ENCODE peak calls at places on chromosomes 12 and 14, in four cellular contexts. F, W, Y and A are unnamed samples.

GRCh38 chr12:75852143-75852542 is 179.4 kb downstream of the PHLDA1 start:
- DNase-seq in F (no peak), W (peak), Y (no peak), A (no peak)

GRCh38 chr12:18898469-18898868 is 160.6 kb downstream of the CAPZA3 start:
- DNase-seq in F (no peak), W (no peak), Y (no peak), A (no peak)

GRCh38 chr12:3034067-3034750 is 43.0 kb upstream of the TSPAN9 start:
- DNase-seq in F (peak), W (peak), Y (peak), A (peak)

GRCh38 chr12:101597164-101597563 is 2.4 kb downstream of the MYBPC1 start:
- DNase-seq in F (no peak), W (no peak), Y (no peak), A (no peak)

GRCh38 chr12:80400591-80400991 is 43.4 kb upstream of the PTPRQ start:
- DNase-seq in F (no peak), W (no peak), Y (peak), A (no peak)

GRCh38 chr14:74401504-74402241 is 24.3 kb downstream of the SYNDIG1L start:
- DNase-seq in F (no peak), W (no peak), Y (peak), A (peak)

GRCh38 chr12:11663128-11663527 is 13.7 kb downstream of the ETV6 start:
- DNase-seq in F (no peak), W (no peak), Y (no peak), A (peak)

GRCh38 chr12:16475521-16475920 is 128.1 kb downstream of the MGST1 start:
- DNase-seq in F (no peak), W (no peak), Y (no peak), A (no peak)

GRCh38 chr12:4918950-4919660 is 9.4 kb downstream of the KCNA1 start:
- DNase-seq in F (no peak), W (no peak), Y (no peak), A (no peak)

GRCh38 chr14:67263499-67264149 is 22.4 kb downstream of the PALS1 start:
- DNase-seq in F (no peak), W (peak), Y (no peak), A (peak)

GRCh38 chr14:31241450-31242114 is 34.0 kb upstream of the HECTD1 start:
- DNase-seq in F (no peak), W (no peak), Y (no peak), A (peak)

GRCh38 chr12:108823804-108824203 is 33.6 kb downstream of the SSH1 start:
- DNase-seq in F (no peak), W (no peak), Y (peak), A (no peak)

GRCh38 chr12:123894823-123895338 is 77.8 kb downstream of the CCDC92 start:
- DNase-seq in F (no peak), W (no peak), Y (no peak), A (no peak)

GRCh38 chr12:131687346-131688125 is 23.4 kb upstream of the SFSWAP start:
- DNase-seq in F (no peak), W (no peak), Y (no peak), A (no peak)

GRCh38 chr12:121958521-121959240 is 40.3 kb downstream of the CFAP251 start:
- DNase-seq in F (no peak), W (peak), Y (no peak), A (peak)

GRCh38 chr12:29519585-29520182 is 22.2 kb upstream of the OVCH1 start:
- DNase-seq in F (peak), W (peak), Y (peak), A (peak)

GRCh38 chr12:79326663-79327062 is 364.1 kb downstream of the PAWR start:
- DNase-seq in F (no peak), W (no peak), Y (no peak), A (no peak)

GRCh38 chr12:47276253-47277070 is 196.7 kb upstream of the AMIGO2 start:
- DNase-seq in F (no peak), W (peak), Y (no peak), A (peak)

GRCh38 chr12:108852674-108853073 is 4.7 kb downstream of the SSH1 start:
- DNase-seq in F (no peak), W (peak), Y (no peak), A (peak)

GRCh38 chr12:20505056-20505455 is 136.7 kb downstream of the PDE3A start:
- DNase-seq in F (no peak), W (peak), Y (no peak), A (no peak)

GRCh38 chr12:9387450-9387849 is 179.3 kb upstream of the PZP start:
- DNase-seq in F (no peak), W (no peak), Y (no peak), A (no peak)

GRCh38 chr12:93653712-93654111 is 23.5 kb upstream of the CRADD start:
- DNase-seq in F (no peak), W (no peak), Y (no peak), A (no peak)

GRCh38 chr12:21301-22189 is 45.0 kb upstream of the IQSEC3 start:
- DNase-seq in F (no peak), W (no peak), Y (no peak), A (no peak)

GRCh38 chr12:76091245-76091757 is 6.8 kb upstream of the NAP1L1 start:
- DNase-seq in F (no peak), W (no peak), Y (no peak), A (no peak)

GRCh38 chr12:53044052-53044581 is 5.7 kb upstream of the TNS2 start:
- DNase-seq in F (no peak), W (no peak), Y (peak), A (no peak)

GRCh38 chr12:124359671-124360581 is 65.0 kb downstream of the RFLNA start:
- DNase-seq in F (no peak), W (no peak), Y (no peak), A (no peak)

GRCh38 chr12:96237465-96238077 is 43.4 kb downstream of the ELK3 start:
- DNase-seq in F (no peak), W (peak), Y (no peak), A (peak)

GRCh38 chr12:80702889-80703605 is 4.4 kb upstream of the MYF6 start:
- DNase-seq in F (no peak), W (peak), Y (peak), A (peak)

GRCh38 chr12:57086951-57087688 is 1.8 kb upstream of the NAB2 start:
- DNase-seq in F (peak), W (peak), Y (peak), A (peak)
- H2AK5ac ChIP-seq in F (peak), W (peak), Y (no peak), A (peak)

DNA sequence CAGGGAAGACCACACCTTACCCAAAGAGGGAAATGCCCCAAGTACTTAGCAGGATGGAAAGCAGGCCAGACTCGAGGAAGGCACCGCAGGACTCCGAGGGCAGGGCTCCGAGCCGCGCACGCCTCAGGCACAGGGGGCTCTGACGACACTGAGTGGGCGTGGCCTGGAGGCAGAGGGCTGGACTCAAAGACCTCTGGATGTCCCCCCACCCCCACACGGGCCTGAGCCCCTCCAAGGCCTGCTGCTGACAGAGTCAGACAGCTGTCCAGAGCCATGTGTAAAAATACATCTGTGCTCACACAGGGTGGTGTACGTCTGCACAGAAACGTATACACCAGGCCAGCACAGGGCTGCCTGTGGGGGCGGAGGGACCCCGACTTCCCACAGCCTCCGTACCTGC is 1.4 kb downstream of the AKT1 start:
- DNase-seq in F (no peak), W (peak), Y (peak), A (peak)
- H2AK5ac ChIP-seq in F (peak), W (peak), Y (no peak), A (no peak)

DNA sequence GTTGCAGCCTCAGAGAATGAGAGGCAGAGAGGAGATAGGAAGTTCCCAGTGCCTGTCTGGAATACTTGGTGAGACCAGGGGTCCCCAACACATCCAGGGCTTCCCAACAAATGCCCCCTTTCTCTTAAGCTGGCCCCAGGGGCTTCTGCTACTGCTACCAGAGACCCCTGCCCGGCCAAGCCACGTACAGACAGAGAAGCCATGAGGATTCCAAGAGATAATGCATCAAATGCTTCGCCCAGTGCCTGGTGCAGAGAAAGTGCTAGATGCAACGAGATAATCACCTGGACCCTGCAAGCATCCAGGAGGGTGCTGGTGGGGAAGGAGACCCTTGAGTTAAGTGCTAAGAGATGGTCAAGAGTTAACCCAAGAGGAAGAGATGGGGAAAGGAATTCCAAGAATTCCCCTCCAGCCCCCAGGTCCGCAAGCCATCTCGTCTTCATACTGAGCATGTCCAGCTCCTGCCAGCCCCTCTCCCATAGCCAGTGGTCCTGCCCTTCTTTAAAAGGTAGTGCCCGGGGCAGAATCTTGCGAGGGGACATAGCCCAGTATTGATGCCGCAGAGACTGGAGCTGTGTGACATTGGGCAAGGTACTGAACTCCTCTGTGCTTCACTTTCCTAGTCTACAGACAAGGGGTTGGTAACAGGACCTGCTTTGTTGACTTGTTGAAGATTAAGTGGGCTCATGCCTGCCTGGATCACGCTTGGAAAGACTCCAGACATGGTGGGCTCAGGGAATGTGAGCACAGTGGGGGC is 103.3 kb downstream of the CALM1 start:
- DNase-seq in F (no peak), W (no peak), Y (peak), A (no peak)
- H2AK5ac ChIP-seq in F (no peak), W (no peak), Y (peak), A (no peak)

DNA sequence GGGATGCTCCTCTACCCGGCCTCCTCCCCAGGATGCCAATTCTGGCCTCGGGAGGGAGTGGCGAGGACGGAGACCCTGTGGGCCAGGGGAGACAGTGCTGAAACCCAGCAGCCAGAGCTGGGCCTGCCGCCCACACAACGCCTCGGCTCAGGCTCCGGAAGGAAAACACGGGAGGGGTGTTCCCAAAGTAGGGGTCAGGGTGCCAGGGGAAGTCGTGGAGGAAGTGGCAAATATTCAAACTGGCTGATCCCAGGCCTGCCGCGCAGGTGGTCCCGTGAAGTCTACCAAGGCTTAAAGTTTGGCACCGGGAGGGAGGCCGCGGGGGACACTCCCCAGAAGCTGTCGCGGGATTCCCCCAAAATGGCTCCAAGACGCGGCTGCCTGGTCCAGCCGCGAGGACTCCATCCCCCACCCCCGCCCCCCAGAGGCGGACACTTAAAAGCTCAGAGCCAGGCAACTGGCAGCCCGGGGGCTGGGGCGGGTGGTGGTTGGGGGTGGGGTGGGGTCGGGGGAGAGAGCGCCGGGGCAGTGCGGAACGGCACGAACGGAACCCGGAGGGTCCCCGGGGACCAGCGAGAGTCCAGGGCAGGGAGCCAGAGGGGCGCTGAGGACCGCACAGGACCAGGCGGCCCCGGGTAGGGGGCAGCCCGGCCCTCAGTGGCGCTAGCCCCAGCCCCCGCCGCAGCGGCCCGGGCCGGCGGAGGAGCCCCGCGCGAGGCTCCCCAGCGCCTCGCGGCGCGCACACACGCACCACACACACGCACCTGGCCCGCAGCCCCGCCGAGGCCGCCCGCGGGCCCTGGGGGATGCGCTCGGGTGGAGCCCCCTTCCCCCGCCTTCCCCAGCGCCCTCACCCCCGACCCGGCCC is 20.0 kb downstream of the BEGAIN start:
- DNase-seq in F (no peak), W (no peak), Y (no peak), A (no peak)
- H2AK5ac ChIP-seq in F (peak), W (no peak), Y (no peak), A (peak)

GRCh38 chr12:65825573-65826512 is 1.6 kb downstream of the HMGA2 start:
- DNase-seq in F (peak), W (peak), Y (peak), A (peak)
- H2AK5ac ChIP-seq in F (peak), W (peak), Y (no peak), A (peak)

DNA sequence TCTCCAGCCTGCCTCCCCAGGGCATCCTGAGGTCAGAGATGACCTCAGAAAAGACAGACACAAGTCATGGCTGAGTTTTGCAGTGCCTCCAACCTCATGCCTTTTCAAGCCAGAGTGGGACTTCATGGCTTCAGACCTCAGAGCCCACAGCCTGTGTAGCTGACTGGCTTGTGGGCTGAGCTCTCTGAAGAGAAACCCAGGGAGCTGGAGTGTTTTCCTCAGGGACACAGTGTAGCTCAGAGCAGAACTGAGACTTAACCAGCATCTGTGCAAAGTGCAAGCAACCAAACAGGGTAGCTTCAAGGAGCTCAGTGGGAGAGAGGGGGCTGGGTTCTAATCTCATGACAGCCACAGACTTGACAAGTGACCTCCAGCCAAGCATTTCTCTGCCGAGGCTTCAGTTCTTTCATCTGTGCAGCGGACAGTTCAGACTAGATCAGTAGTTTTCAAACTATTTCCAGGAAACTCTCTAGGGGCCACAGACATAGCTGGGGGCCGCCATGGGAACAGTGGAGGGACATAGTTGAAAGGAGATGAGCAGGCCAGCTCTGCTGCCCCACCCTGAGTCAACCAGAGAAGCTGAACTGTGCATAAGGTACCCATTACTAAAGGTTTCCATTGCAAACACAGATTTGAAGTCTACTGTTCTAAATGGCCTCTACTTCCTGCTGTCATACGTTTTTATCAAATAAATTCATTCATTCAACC is 80.0 kb downstream of the LGMN start:
- DNase-seq in F (no peak), W (no peak), Y (no peak), A (no peak)
- H2AK5ac ChIP-seq in F (no peak), W (no peak), Y (no peak), A (no peak)

GRCh38 chr14:76717508-76717907 is 43.8 kb upstream of the VASH1 start:
- DNase-seq in F (no peak), W (no peak), Y (no peak), A (no peak)
- H2AK5ac ChIP-seq in F (peak), W (no peak), Y (no peak), A (no peak)

DNA sequence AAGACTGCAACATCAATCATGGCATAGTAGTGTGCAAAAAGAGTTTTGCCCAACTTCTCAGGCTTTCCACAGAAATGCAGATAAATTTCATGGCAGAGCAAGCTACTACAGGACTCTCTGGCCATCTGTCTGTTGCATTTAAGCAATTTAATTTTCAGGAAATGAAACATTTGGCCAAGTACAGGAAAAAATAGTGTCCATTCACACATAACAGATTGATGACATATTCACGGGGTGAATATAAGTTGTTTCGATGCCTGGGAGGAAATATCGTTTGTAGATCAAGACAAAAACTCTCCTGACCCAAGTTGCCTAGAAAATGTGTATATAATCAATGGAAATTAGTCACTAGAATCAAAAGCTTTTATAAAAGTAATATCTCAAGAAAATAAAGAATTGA is 323.9 kb downstream of the PRKD1 start:
- DNase-seq in F (no peak), W (no peak), Y (no peak), A (no peak)
- H2AK5ac ChIP-seq in F (no peak), W (no peak), Y (no peak), A (no peak)

GRCh38 chr14:68471964-68472508 is 320.8 kb downstream of the ZFP36L1 start:
- DNase-seq in F (no peak), W (no peak), Y (no peak), A (no peak)
- H2AK5ac ChIP-seq in F (peak), W (no peak), Y (no peak), A (no peak)

DNA sequence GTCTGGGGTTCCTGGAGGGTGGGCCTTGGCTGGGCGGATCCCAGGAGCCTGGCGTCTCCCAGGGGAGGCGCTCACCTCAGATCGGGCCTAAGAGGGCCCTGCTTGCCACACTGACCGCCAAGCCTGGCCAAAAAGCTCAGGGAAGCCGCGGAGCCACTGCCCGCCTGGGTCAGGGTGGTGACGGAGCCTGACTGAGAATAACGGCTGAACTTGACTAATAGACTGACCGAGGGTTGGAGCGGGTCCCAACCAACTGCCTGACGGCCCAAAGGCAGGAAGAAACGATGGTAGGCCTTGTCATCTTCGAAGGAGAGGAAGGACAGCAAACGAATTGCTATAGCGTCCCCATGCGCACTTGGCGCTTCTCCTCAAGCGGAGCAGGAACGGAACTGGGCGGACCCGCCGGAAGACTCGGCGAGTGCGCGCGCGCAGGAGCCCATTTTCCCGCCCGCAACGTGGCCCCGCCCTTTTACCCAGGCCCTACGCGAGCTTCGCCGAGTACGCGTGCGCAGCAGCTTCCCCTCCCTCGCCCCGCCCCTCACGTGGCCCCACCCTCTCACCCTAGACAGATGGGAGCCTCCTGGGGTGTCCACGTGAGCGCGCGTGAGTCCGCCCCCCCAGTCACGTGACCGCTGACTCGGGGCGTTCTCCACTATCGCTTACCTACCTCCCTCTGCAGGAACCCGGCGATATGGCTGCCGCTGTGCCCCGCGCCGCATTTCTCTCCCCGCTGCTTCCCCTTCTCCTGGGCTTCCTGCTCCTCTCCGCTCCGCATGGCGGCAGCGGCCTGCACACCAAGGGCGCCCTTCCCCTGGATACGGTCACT is at the start of the genes ERP29 and TMEM116:
- DNase-seq in F (peak), W (peak), Y (peak), A (peak)
- H2AK5ac ChIP-seq in F (peak), W (peak), Y (no peak), A (no peak)